ENCODE peak calls at places on chromosomes 12 and 14, in four cellular contexts. E is prostate gland, B is IMR-90, X is astrocyte of the cerebellum. R is an unnamed sample.

GRCh38 chr14:100882026-100882967 is 21.2 kb downstream of the RTL1 start:
- DNase-seq in E (no peak), B (no peak), X (no peak), R (no peak)

GRCh38 chr12:31591308-31591901 is 469 bp upstream of the DENND5B start:
- DNase-seq in E (peak; percentile 6), B (no peak), X (no peak), R (no peak)

GRCh38 chr12:113980537-113981337 is 14.6 kb upstream of the RBM19 start:
- DNase-seq in E (peak; percentile 47), B (peak; percentile 74), X (peak; percentile 51), R (peak; percentile 46)

GRCh38 chr12:103715494-103715893 is 125.5 kb downstream of the NT5DC3 start:
- DNase-seq in E (no peak), B (no peak), X (no peak), R (no peak)

GRCh38 chr12:1562813-1563412 is 31.5 kb downstream of the FBXL14 start:
- DNase-seq in E (peak; percentile 54), B (no peak), X (no peak), R (no peak)

GRCh38 chr12:2084553-2085296 is 31.9 kb downstream of the CACNA1C start:
- DNase-seq in E (no peak), B (peak; percentile 89), X (peak; percentile 16), R (no peak)

GRCh38 chr14:88417594-88417993 is 32.1 kb downstream of the SPATA7 start:
- DNase-seq in E (no peak), B (no peak), X (no peak), R (peak; percentile 85)

GRCh38 chr12:89135976-89136634 is 216.2 kb downstream of the DUSP6 start:
- DNase-seq in E (no peak), B (peak; percentile 70), X (no peak), R (no peak)

GRCh38 chr14:104937694-104938365 is 13.2 kb downstream of the PLD4 start:
- DNase-seq in E (no peak), B (no peak), X (no peak), R (no peak)

GRCh38 chr12:116635487-116635886 is 76.3 kb downstream of the MAP1LC3B2 start:
- DNase-seq in E (no peak), B (no peak), X (no peak), R (no peak)

GRCh38 chr12:116053479-116054195 is 223.9 kb downstream of the MED13L start:
- DNase-seq in E (no peak), B (peak; percentile 81), X (peak; percentile 71), R (no peak)

GRCh38 chr12:7061138-7061537 is 620 bp downstream of the C1S start:
- DNase-seq in E (no peak), B (no peak), X (no peak), R (no peak)

GRCh38 chr14:76990084-76990483 is 38.4 kb downstream of the IRF2BPL start:
- DNase-seq in E (no peak), B (no peak), X (no peak), R (no peak)

GRCh38 chr12:14691560-14691959 is 4.8 kb downstream of the GUCY2C start:
- DNase-seq in E (no peak), B (no peak), X (no peak), R (no peak)

GRCh38 chr12:12685305-12685704 is 10.7 kb downstream of the GPR19 start:
- DNase-seq in E (no peak), B (no peak), X (no peak), R (no peak)

GRCh38 chr12:45281994-45282393 is 66.1 kb downstream of the ANO6 start:
- DNase-seq in E (no peak), B (peak; percentile 56), X (no peak), R (no peak)

GRCh38 chr14:102917469-102918211 is 4.8 kb upstream of the AMN start:
- DNase-seq in E (peak; percentile 31), B (peak; percentile 24), X (no peak), R (no peak)

GRCh38 chr14:64715628-64716412 is 11.6 kb downstream of the PLEKHG3 start:
- DNase-seq in E (no peak), B (no peak), X (no peak), R (no peak)

GRCh38 chr14:34461334-34462131 is 507 bp downstream of the SPTSSA start:
- DNase-seq in E (peak; percentile 43), B (peak; percentile 52), X (no peak), R (no peak)

GRCh38 chr14:85263916-85264315 is 266.0 kb upstream of the FLRT2 start:
- DNase-seq in E (no peak), B (no peak), X (no peak), R (no peak)

GRCh38 chr12:57089259-57090245 is 638 bp downstream of the NAB2 start:
- DNase-seq in E (peak; percentile 52), B (peak; percentile 51), X (no peak), R (no peak)

GRCh38 chr14:61183486-61183885 is 97.7 kb downstream of the TMEM30B start:
- DNase-seq in E (no peak), B (no peak), X (no peak), R (no peak)

GRCh38 chr14:90573385-90574105 is 176.7 kb downstream of the CALM1 start:
- DNase-seq in E (no peak), B (no peak), X (no peak), R (no peak)

GRCh38 chr12:119153477-119154434 is 25.0 kb upstream of the HSPB8 start:
- DNase-seq in E (no peak), B (peak; percentile 17), X (no peak), R (no peak)

GRCh38 chr14:64879635-64880381 is at the start of gene SPTB:
- DNase-seq in E (peak; percentile 30), B (no peak), X (no peak), R (no peak)

GRCh38 chr14:92600318-92601053 is 86.9 kb downstream of the RIN3 start:
- DNase-seq in E (no peak), B (peak; percentile 87), X (no peak), R (no peak)

GRCh38 chr12:100987552-100988277 is 193.1 kb downstream of the ANO4 start:
- DNase-seq in E (no peak), B (peak; percentile 70), X (peak; percentile 23), R (no peak)

GRCh38 chr12:45703942-45704341 is 25.6 kb upstream of the ARID2 start:
- DNase-seq in E (no peak), B (peak; percentile 81), X (no peak), R (no peak)

GRCh38 chr12:50390284-50390683 is 6.1 kb downstream of the FAM186A start:
- DNase-seq in E (no peak), B (peak; percentile 95), X (peak; percentile 80), R (no peak)

GRCh38 chr12:28966049-28966778 is 182.9 kb upstream of the FAR2 start:
- DNase-seq in E (peak; percentile 36), B (peak; percentile 20), X (peak; percentile 67), R (peak; percentile 68)

GRCh38 chr12:54984602-54985376 is at the start of gene TESPA1:
- DNase-seq in E (peak; percentile 11), B (no peak), X (no peak), R (no peak)

GRCh38 chr12:46944104-46944503 is 118.3 kb upstream of the SLC38A4 start:
- DNase-seq in E (no peak), B (peak; percentile 82), X (no peak), R (peak; percentile 23)

DNA sequence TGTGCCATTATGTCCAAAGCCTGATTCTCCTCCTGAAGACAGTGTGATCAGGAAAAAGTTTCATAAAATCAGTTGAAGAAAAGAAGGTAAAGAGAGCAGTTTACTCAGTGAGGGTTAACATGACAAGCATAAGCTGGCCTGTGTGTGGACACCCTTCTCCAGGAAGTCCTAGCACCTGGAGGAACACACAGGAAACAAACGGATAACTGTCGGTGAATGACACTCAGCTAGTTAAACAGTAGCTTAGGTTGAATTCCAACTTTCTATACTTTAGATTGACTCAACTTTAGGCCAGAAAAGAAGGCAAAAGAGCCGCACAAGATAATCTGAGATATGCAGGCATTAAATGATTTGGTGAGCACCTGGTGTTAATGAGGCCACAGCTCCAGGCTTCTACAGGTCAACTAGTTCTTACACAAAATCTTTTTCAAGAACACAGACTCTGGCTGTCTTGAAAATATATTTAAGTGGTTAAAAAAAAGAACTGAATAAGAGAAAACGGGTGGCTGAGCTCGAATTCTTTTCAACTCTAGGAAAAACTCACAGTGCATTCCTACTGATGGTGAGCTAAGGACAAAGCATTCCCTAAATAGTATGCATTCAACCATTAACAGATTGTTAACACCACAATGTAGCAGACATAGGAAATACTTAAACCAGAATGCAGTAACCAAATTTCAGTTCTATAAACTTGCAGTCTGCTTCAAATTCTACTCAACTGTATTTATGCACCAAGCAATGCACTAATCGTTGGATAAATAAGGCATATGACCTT is 56.9 kb upstream of the TSPAN8 start:
- DNase-seq in E (no peak), B (no peak), X (no peak), R (no peak)
- H3K4me3 ChIP-seq in E (no peak overlapping the region), B (no peak overlapping the region), X (no peak overlapping the region), R (no peak overlapping the region)

GRCh38 chr12:104958009-104958945 is at the start of gene SLC41A2:
- DNase-seq in E (peak; percentile 46), B (peak; percentile 93), X (peak; percentile 71), R (no peak)
- TF ChIP-seq CTCF in E (peak; percentile 18), B (peak; percentile 13), X (no peak), R (peak; percentile 38)

GRCh38 chr12:110555509-110556406 is 27.4 kb downstream of the PPTC7 start:
- DNase-seq in E (no peak), B (peak; percentile 80), X (no peak), R (no peak)
- H3K4me3 ChIP-seq in E (no peak overlapping the region), B (no peak overlapping the region), X (no peak overlapping the region), R (no peak overlapping the region)

GRCh38 chr14:58884442-58884841 is 246.7 kb downstream of the DACT1 start:
- DNase-seq in E (no peak), B (no peak), X (no peak), R (no peak)
- TF ChIP-seq CTCF in E (no peak), B (peak; percentile 14), X (no peak), R (peak; percentile 47)

R was measured in LNCaP clone FGC.